ENCODE peak calls at places on chromosome 16, in four cellular contexts. J is heart right ventricle, K is GM10248, O is mucosa of descending colon. S is an unnamed sample.

GRCh38 chr16:70674221-70675014 is 11.4 kb downstream of the MTSS2 start:
- DNase-seq in J (no peak), K (no peak), O (peak), S (peak)

GRCh38 chr16:26645629-26646028 is 421.1 kb upstream of the C16orf82 start:
- DNase-seq in J (no peak), K (no peak), O (no peak), S (no peak)

GRCh38 chr16:22630242-22630641 is 119.6 kb downstream of the NPIPB5 start:
- DNase-seq in J (no peak), K (no peak), O (no peak), S (no peak)

GRCh38 chr16:17749706-17750105 is 278.9 kb upstream of the XYLT1 start:
- DNase-seq in J (no peak), K (no peak), O (no peak), S (no peak)

GRCh38 chr16:76450890-76451289 is 173.7 kb downstream of the CNTNAP4 start:
- DNase-seq in J (no peak), K (no peak), O (no peak), S (no peak)

GRCh38 chr16:56625140-56625942 is at the start of gene MT1E:
- DNase-seq in J (peak), K (no peak), O (peak), S (no peak)

GRCh38 chr16:31535737-31536136 is 8.0 kb downstream of the AHSP start:
- DNase-seq in J (no peak), K (no peak), O (no peak), S (no peak)

GRCh38 chr16:70250748-70251650 is 741 bp downstream of the EXOSC6 start:
- DNase-seq in J (peak), K (peak), O (peak), S (no peak)

GRCh38 chr16:2512920-2513404 is 790 bp upstream of the ATP6V0C start:
- DNase-seq in J (no peak), K (peak), O (peak), S (no peak)

GRCh38 chr16:2516391-2517240 is 2.9 kb downstream of the ATP6V0C start:
- DNase-seq in J (peak), K (no peak), O (peak), S (peak)

GRCh38 chr16:2513405-2514332 is at the start of gene ATP6V0C:
- DNase-seq in J (peak), K (peak), O (peak), S (peak)

GRCh38 chr16:2515180-2515803 is 1.5 kb downstream of the ATP6V0C start:
- DNase-seq in J (peak), K (no peak), O (peak), S (peak)

GRCh38 chr16:2514333-2515179 is 804 bp downstream of the ATP6V0C start:
- DNase-seq in J (no peak), K (no peak), O (peak), S (peak)
- TF ChIP-seq CTCF in J (no peak), K (no peak), O (no peak), S (no peak)

DNA sequence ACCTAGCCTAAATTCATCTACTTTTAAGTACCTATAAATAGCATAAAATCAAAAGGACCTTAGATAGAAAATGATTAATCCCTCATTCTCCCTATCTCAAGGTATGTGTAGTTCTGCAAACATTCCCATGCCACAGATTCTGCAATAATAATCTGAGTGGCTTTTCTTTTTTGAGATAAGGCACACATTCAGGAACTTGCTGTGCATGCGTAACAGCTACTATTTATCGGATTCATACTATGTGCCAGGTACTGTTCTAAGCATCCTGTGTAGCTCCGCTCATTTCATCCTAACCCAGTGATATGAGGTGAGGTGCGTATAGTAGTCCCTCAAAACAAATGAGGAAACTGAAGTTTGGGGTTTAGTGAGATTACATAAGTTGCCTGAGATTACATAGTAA is 2.1 kb upstream of the ZNF263 start:
- DNase-seq in J (no peak), K (no peak), O (no peak), S (no peak)
- TF ChIP-seq CTCF in J (no peak), K (no peak), O (no peak), S (no peak)

GRCh38 chr16:2883027-2883846 is at the start of gene FLYWCH2:
- DNase-seq in J (peak), K (peak), O (peak), S (peak)
- TF ChIP-seq CTCF in J (no peak), K (no peak), O (no peak), S (no peak)

DNA sequence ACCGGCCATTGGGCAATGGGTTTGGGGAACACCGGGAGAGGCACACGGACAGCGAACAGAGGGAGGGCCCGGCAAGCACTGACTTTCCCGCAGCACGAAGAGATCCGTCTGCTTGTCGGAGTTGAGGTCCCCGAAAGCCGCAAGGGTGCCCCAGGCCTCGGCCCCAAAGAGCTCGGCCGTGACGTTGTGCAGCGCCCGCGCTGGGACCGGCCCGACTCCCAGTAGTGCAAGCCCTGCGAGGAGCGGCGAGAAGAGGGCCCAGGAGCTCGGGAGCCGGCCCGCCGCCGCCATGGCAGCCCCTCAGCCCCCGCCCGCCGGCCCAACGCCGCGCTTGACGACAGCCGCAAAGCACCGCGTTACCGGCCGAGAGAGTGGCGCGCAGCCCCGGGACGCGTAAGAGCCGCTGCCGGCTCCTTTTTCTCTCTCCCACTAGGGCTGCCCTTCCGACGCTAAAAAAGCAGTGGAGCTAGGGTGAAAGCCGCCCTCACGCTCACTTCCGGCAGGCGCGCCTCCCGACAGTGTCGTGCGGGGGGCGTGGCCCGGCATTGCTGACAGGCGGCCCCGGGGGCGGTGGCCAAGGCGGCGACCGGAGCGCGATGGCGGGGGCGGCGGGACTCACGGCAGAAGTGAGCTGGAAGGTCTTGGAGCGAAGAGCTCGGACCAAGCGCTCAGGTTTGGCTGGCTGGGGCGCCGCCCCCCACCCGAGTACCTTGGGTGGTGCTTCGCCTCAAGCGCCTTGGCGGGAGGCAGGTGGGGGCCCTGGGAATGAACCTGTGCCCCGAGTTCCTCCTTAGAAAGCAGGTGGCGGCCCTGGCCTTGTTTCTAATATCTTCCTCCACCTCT is at the start of the genes ITFG1 and PHKB:
- DNase-seq in J (peak), K (peak), O (peak), S (peak)
- TF ChIP-seq CTCF in J (peak), K (no peak), O (peak), S (no peak)

GRCh38 chr16:62224810-62225209 is 188.6 kb upstream of the CDH8 start:
- DNase-seq in J (no peak), K (no peak), O (no peak), S (no peak)

GRCh38 chr16:62225675-62226074 is 189.4 kb upstream of the CDH8 start:
- DNase-seq in J (peak), K (peak), O (peak), S (no peak)
- TF ChIP-seq CTCF in J (peak), K (no peak), O (no peak), S (no peak)

GRCh38 chr16:4693956-4694663 is 748 bp downstream of the NUDT16L1 start:
- DNase-seq in J (peak), K (peak), O (peak), S (peak)

GRCh38 chr16:4696172-4696904 is 3.0 kb downstream of the NUDT16L1 start:
- DNase-seq in J (peak), K (no peak), O (no peak), S (no peak)

GRCh38 chr16:4696905-4697866 is 3.8 kb downstream of the NUDT16L1 start:
- DNase-seq in J (no peak), K (no peak), O (no peak), S (no peak)

GRCh38 chr16:4694664-4695451 is 1.5 kb downstream of the NUDT16L1 start:
- DNase-seq in J (peak), K (no peak), O (peak), S (peak)

GRCh38 chr16:4695473-4696171 is 2.3 kb downstream of the NUDT16L1 start:
- DNase-seq in J (no peak), K (no peak), O (no peak), S (no peak)
- TF ChIP-seq CTCF in J (no peak), K (no peak), O (no peak), S (no peak)

DNA sequence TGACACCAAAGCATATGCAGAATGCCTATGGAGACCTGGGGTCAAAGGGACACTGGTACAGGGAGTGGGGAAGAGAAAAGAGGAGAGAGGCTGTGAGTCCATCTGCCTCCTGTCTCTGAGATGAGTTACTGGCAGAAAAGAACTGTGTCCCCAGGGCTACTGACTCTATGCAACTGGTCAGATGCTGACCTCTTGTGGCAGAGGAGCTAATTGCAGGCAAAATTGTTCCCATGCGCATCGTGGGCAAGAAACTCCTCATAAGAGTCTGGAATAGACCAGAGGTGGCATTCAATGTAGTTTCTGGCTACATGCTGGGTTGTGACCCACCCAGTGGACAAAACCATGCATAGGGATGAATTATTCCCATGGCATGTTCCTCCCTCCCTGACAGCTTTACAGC is 26.1 kb upstream of the MLKL start:
- DNase-seq in J (no peak), K (no peak), O (no peak), S (no peak)
- TF ChIP-seq CTCF in J (peak), K (peak), O (peak), S (peak)

S was measured in CD14-positive monocyte.